ENCODE peak calls at places on chromosomes 1 and 21, in six cellular contexts. S, Q, A, C, I and H are unnamed samples.

GRCh38 chr1:64549464-64550239 is 79.7 kb downstream of the CACHD1 start:
- DNase-seq in C (no peak), S (no peak), Q (no peak), I (no peak), A (no peak), H (no peak)

GRCh38 chr1:191839891-191840290 is 318.4 kb upstream of the RGS18 start:
- DNase-seq in A (no peak), I (no peak), Q (no peak), S (no peak), C (no peak), H (no peak)

GRCh38 chr1:151867785-151868403 is 14.4 kb upstream of the THEM5 start:
- DNase-seq in S (no peak), I (no peak), A (no peak), C (no peak), Q (peak), H (no peak)

GRCh38 chr1:215140135-215140534 is 57.6 kb downstream of the KCNK2 start:
- DNase-seq in Q (no peak), A (no peak), S (no peak), C (no peak), I (no peak), H (no peak)

GRCh38 chr1:121443131-121443530 is 258.4 kb downstream of the SRGAP2C start:
- DNase-seq in I (no peak), S (no peak), A (peak), C (no peak), Q (no peak), H (no peak)

GRCh38 chr1:108617008-108617723 is 43.7 kb downstream of the HENMT1 start:
- DNase-seq in I (no peak), C (no peak), Q (no peak), S (no peak), A (no peak), H (no peak)

GRCh38 chr1:25062621-25063255 is 132.7 kb upstream of the RUNX3 start:
- DNase-seq in S (peak), C (no peak), Q (no peak), I (no peak), A (no peak), H (no peak)

GRCh38 chr1:58596631-58597052 is 19.6 kb upstream of the TACSTD2 start:
- DNase-seq in C (no peak), Q (no peak), I (no peak), S (no peak), A (no peak), H (no peak)

GRCh38 chr21:32653326-32653901 is 41.2 kb upstream of the CFAP298 start:
- DNase-seq in S (no peak), I (peak), C (no peak), Q (peak), A (peak), H (no peak)

GRCh38 chr1:104294259-104294658 is 544.6 kb downstream of the AMY1C start:
- DNase-seq in Q (no peak), A (no peak), I (no peak), C (no peak), S (no peak), H (no peak)

GRCh38 chr1:204505674-204506073 is 10.5 kb upstream of the MDM4 start:
- DNase-seq in S (no peak), A (no peak), C (no peak), I (no peak), Q (no peak), H (no peak)